ENCODE peak calls at places on chromosomes 4 and X, in nine cellular contexts. F is GM06990, X is heart left ventricle, L is foreskin melanocyte, Q is transverse colon, A is amniotic stem cell, B is GM12891, U is substantia nigra, O is GOT3. C is an unnamed sample.
A peak's percentile ranks its signal among the peaks of the same experiment; 100 is the strongest.

GRCh38 chr4:2417765-2418651 is at the start of gene ZFYVE28:
- DNase-seq in F (no peak), A (no peak), B (peak; percentile 42), O (no peak), X (no peak), Q (no peak), L (no peak), U (no peak), C (no peak)

GRCh38 chrX:53544936-53545335 is 110.8 kb upstream of the HSD17B10 start:
- DNase-seq in F (no peak), U (no peak), L (no peak), X (no peak), B (no peak), O (no peak), A (no peak), Q (no peak), C (no peak)

GRCh38 chrX:68498044-68498507 is 775 bp upstream of the YIPF6 start:
- DNase-seq in O (no peak), U (no peak), F (no peak), L (no peak), A (no peak), X (no peak), B (no peak), Q (no peak), C (no peak)

GRCh38 chrX:124217289-124218251 is 114.9 kb upstream of the TEX13D start:
- DNase-seq in A (no peak), Q (peak; percentile 37), O (no peak), X (no peak), F (peak; percentile 39), L (peak; percentile 87), B (no peak), U (no peak), C (peak; percentile 26)

GRCh38 chr4:13541720-13542576 is 2.4 kb downstream of the NKX3-2 start:
- DNase-seq in U (no peak), Q (peak; percentile 43), F (no peak), L (no peak), O (no peak), A (no peak), X (no peak), B (no peak), C (no peak)

GRCh38 chr4:4914059-4914820 is 54.8 kb downstream of the MSX1 start:
- DNase-seq in B (no peak), L (no peak), F (no peak), Q (no peak), U (no peak), X (no peak), A (no peak), O (no peak), C (no peak)

GRCh38 chrX:46582964-46583363 is 9.4 kb downstream of the CHST7 start:
- DNase-seq in X (no peak), Q (no peak), O (no peak), B (no peak), A (peak; percentile 48), F (no peak), L (no peak), U (no peak), C (no peak)

GRCh38 chr4:79358438-79358837 is 32.6 kb upstream of the NAA11 start:
- DNase-seq in B (no peak), Q (no peak), A (no peak), U (no peak), O (no peak), L (no peak), X (no peak), F (no peak), C (no peak)

GRCh38 chr4:176889776-176890175 is 97.1 kb upstream of the VEGFC start:
- DNase-seq in L (no peak), F (no peak), O (no peak), U (no peak), Q (no peak), A (no peak), B (no peak), X (no peak), C (no peak)

GRCh38 chrX:57900961-57901360 is 9.3 kb downstream of the ZXDA start:
- DNase-seq in L (peak; percentile 34), X (no peak), U (no peak), B (no peak), O (no peak), A (no peak), Q (no peak), F (no peak), C (no peak)

GRCh38 chrX:46258356-46258755 is 286.9 kb downstream of the ZNF674 start:
- DNase-seq in Q (no peak), O (no peak), X (no peak), L (no peak), U (no peak), B (no peak), A (no peak), F (no peak), C (no peak)

GRCh38 chr4:15805583-15806517 is 27.7 kb downstream of the CD38 start:
- DNase-seq in B (no peak), F (no peak), A (no peak), O (no peak), Q (no peak), X (no peak), U (peak; percentile 1), L (peak; percentile 35), C (no peak)

GRCh38 chr4:38805530-38806145 is 1.0 kb upstream of the TLR1 start:
- DNase-seq in U (peak; percentile 31), O (no peak), F (peak; percentile 88), X (no peak), B (peak; percentile 39), Q (peak; percentile 48), L (no peak), A (no peak), C (no peak)

GRCh38 chr4:10185518-10186227 is 69.1 kb upstream of the WDR1 start:
- DNase-seq in X (no peak), Q (no peak), L (no peak), F (no peak), B (no peak), U (no peak), A (no peak), O (no peak), C (no peak)

GRCh38 chr4:106986486-106986885 is 49.6 kb downstream of the DKK2 start:
- DNase-seq in F (no peak), B (no peak), Q (no peak), U (no peak), O (no peak), A (peak; percentile 21), L (peak; percentile 23), X (no peak), C (no peak)

GRCh38 chr4:137471895-137472294 is 60.4 kb downstream of the PCDH18 start:
- DNase-seq in B (no peak), X (no peak), U (no peak), F (no peak), Q (no peak), A (no peak), O (no peak), L (no peak), C (no peak)